ENCODE peak calls at places on chromosome 21, in four cellular contexts. One of them, this sample, is unnamed.

GRCh38 chr21:41970751-41971653 is 17.2 kb upstream of the C2CD2 start:
- DNase-seq in astrocyte of the cerebellum: no peak
- DNase-seq in epithelial cell of proximal tubule: no peak
- DNase-seq in left ventricle myocardium inferior: no peak
- DNase-seq in this sample: no peak

GRCh38 chr21:34073749-34074282 is 438 bp downstream of the MRPS6 start:
- DNase-seq in epithelial cell of proximal tubule: no peak
- DNase-seq in astrocyte of the cerebellum: no peak
- DNase-seq in left ventricle myocardium inferior: peak; percentile 42
- DNase-seq in this sample: no peak

GRCh38 chr21:36150192-36150711 is 6.4 kb upstream of the DOP1B start:
- DNase-seq in astrocyte of the cerebellum: peak; percentile 66
- DNase-seq in left ventricle myocardium inferior: peak; percentile 38
- DNase-seq in epithelial cell of proximal tubule: no peak
- DNase-seq in this sample: no peak

GRCh38 chr21:14545906-14546480 is at the start of gene SAMSN1:
- DNase-seq in epithelial cell of proximal tubule: no peak
- DNase-seq in left ventricle myocardium inferior: no peak
- DNase-seq in astrocyte of the cerebellum: no peak
- DNase-seq in this sample: no peak

GRCh38 chr21:16069713-16070112 is 339.9 kb downstream of the USP25 start:
- DNase-seq in left ventricle myocardium inferior: no peak
- DNase-seq in epithelial cell of proximal tubule: no peak
- DNase-seq in astrocyte of the cerebellum: no peak
- DNase-seq in this sample: no peak

GRCh38 chr21:34141373-34141772 is 68.0 kb downstream of the MRPS6 start:
- DNase-seq in astrocyte of the cerebellum: no peak
- DNase-seq in epithelial cell of proximal tubule: no peak
- DNase-seq in left ventricle myocardium inferior: no peak
- DNase-seq in this sample: no peak

GRCh38 chr21:26982767-26983166 is 15.9 kb upstream of the ADAMTS5 start:
- DNase-seq in left ventricle myocardium inferior: no peak
- DNase-seq in epithelial cell of proximal tubule: peak; percentile 56
- DNase-seq in astrocyte of the cerebellum: no peak
- DNase-seq in this sample: no peak

GRCh38 chr21:26842976-26843911 is 2.0 kb downstream of the ADAMTS1 start:
- DNase-seq in left ventricle myocardium inferior: peak; percentile 95
- DNase-seq in astrocyte of the cerebellum: peak; percentile 95
- DNase-seq in epithelial cell of proximal tubule: peak; percentile 56
- DNase-seq in this sample: peak; percentile 76

GRCh38 chr21:41597811-41598231 is 89.9 kb upstream of the TMPRSS2 start:
- DNase-seq in left ventricle myocardium inferior: no peak
- DNase-seq in astrocyte of the cerebellum: no peak
- DNase-seq in epithelial cell of proximal tubule: no peak
- DNase-seq in this sample: no peak

GRCh38 chr21:19468981-19469715 is 1065.6 kb upstream of the TMPRSS15 start:
- DNase-seq in epithelial cell of proximal tubule: no peak
- DNase-seq in astrocyte of the cerebellum: no peak
- DNase-seq in left ventricle myocardium inferior: no peak
- DNase-seq in this sample: no peak

GRCh38 chr21:15054089-15054488 is 10.7 kb downstream of the NRIP1 start:
- DNase-seq in left ventricle myocardium inferior: no peak
- DNase-seq in epithelial cell of proximal tubule: no peak
- DNase-seq in astrocyte of the cerebellum: no peak
- DNase-seq in this sample: no peak

GRCh38 chr21:42209801-42210479 is 9.0 kb upstream of the ABCG1 start:
- DNase-seq in astrocyte of the cerebellum: no peak
- DNase-seq in left ventricle myocardium inferior: no peak
- DNase-seq in epithelial cell of proximal tubule: no peak
- DNase-seq in this sample: no peak

GRCh38 chr21:39010629-39011404 is 172.4 kb downstream of the PSMG1 start:
- DNase-seq in left ventricle myocardium inferior: no peak
- DNase-seq in epithelial cell of proximal tubule: no peak
- DNase-seq in astrocyte of the cerebellum: no peak
- DNase-seq in this sample: no peak

GRCh38 chr21:40176732-40177131 is 309.5 kb downstream of the PCP4 start:
- DNase-seq in left ventricle myocardium inferior: no peak
- DNase-seq in epithelial cell of proximal tubule: no peak
- DNase-seq in astrocyte of the cerebellum: no peak
- DNase-seq in this sample: no peak

GRCh38 chr21:33189237-33189636 is 40.5 kb upstream of the IFNAR2 start:
- DNase-seq in astrocyte of the cerebellum: no peak
- DNase-seq in epithelial cell of proximal tubule: no peak
- DNase-seq in left ventricle myocardium inferior: no peak
- DNase-seq in this sample: no peak

GRCh38 chr21:34545079-34545884 is 33.3 kb upstream of the KCNE1 start:
- DNase-seq in left ventricle myocardium inferior: no peak
- DNase-seq in epithelial cell of proximal tubule: peak; percentile 48
- DNase-seq in astrocyte of the cerebellum: peak; percentile 42
- DNase-seq in this sample: no peak

GRCh38 chr21:33642896-33643657 is 776 bp downstream of the ITSN1 start:
- DNase-seq in astrocyte of the cerebellum: no peak
- DNase-seq in epithelial cell of proximal tubule: no peak
- DNase-seq in left ventricle myocardium inferior: peak; percentile 42
- DNase-seq in this sample: no peak

GRCh38 chr21:38898422-38899098 is 92.8 kb downstream of the ETS2 start:
- DNase-seq in left ventricle myocardium inferior: no peak
- DNase-seq in epithelial cell of proximal tubule: no peak
- DNase-seq in astrocyte of the cerebellum: no peak
- DNase-seq in this sample: no peak

GRCh38 chr21:33308586-33309490 is 15.9 kb upstream of the IFNAR1 start:
- DNase-seq in epithelial cell of proximal tubule: no peak
- DNase-seq in astrocyte of the cerebellum: no peak
- DNase-seq in left ventricle myocardium inferior: no peak
- DNase-seq in this sample: no peak

GRCh38 chr21:42624095-42624830 is 29.2 kb upstream of the PDE9A start:
- DNase-seq in epithelial cell of proximal tubule: peak; percentile 90
- DNase-seq in astrocyte of the cerebellum: no peak
- DNase-seq in left ventricle myocardium inferior: no peak
- DNase-seq in this sample: no peak

GRCh38 chr21:27519357-27519756 is 552.5 kb upstream of the ADAMTS5 start:
- DNase-seq in epithelial cell of proximal tubule: no peak
- DNase-seq in left ventricle myocardium inferior: no peak
- DNase-seq in astrocyte of the cerebellum: peak; percentile 44
- DNase-seq in this sample: peak; percentile 32

GRCh38 chr21:25506887-25507286 is 100.4 kb downstream of the MRPL39 start:
- DNase-seq in epithelial cell of proximal tubule: no peak
- DNase-seq in left ventricle myocardium inferior: no peak
- DNase-seq in astrocyte of the cerebellum: no peak
- DNase-seq in this sample: no peak

GRCh38 chr21:26845066-26845749 is at the start of gene ADAMTS1:
- DNase-seq in left ventricle myocardium inferior: peak; percentile 92
- DNase-seq in epithelial cell of proximal tubule: peak; percentile 36
- DNase-seq in astrocyte of the cerebellum: peak; percentile 68
- DNase-seq in this sample: no peak

GRCh38 chr21:42971897-42972275 is 2.5 kb upstream of the PKNOX1 start:
- DNase-seq in left ventricle myocardium inferior: no peak
- DNase-seq in astrocyte of the cerebellum: no peak
- DNase-seq in epithelial cell of proximal tubule: no peak
- DNase-seq in this sample: no peak

GRCh38 chr21:41361786-41362604 is at the start of gene MX2:
- DNase-seq in astrocyte of the cerebellum: no peak
- DNase-seq in left ventricle myocardium inferior: peak; percentile 77
- DNase-seq in epithelial cell of proximal tubule: no peak
- DNase-seq in this sample: no peak

GRCh38 chr21:33064623-33064996 is 5.3 kb upstream of the OLIG1 start:
- DNase-seq in epithelial cell of proximal tubule: no peak
- DNase-seq in astrocyte of the cerebellum: no peak
- DNase-seq in left ventricle myocardium inferior: no peak
- DNase-seq in this sample: no peak

GRCh38 chr21:41510500-41510899 is 2.5 kb upstream of the TMPRSS2 start:
- DNase-seq in left ventricle myocardium inferior: no peak
- DNase-seq in astrocyte of the cerebellum: no peak
- DNase-seq in epithelial cell of proximal tubule: no peak
- DNase-seq in this sample: no peak

GRCh38 chr21:41766883-41767605 is at the start of gene RIPK4:
- DNase-seq in epithelial cell of proximal tubule: peak; percentile 83
- DNase-seq in astrocyte of the cerebellum: no peak
- DNase-seq in left ventricle myocardium inferior: no peak
- DNase-seq in this sample: peak; percentile 56

GRCh38 chr21:42040411-42041180 is 30.4 kb upstream of the ZBTB21 start:
- DNase-seq in epithelial cell of proximal tubule: peak; percentile 97
- DNase-seq in left ventricle myocardium inferior: no peak
- DNase-seq in astrocyte of the cerebellum: peak; percentile 100
- DNase-seq in this sample: no peak

GRCh38 chr21:14267071-14267470 is 51.1 kb downstream of the RBM11 start:
- DNase-seq in epithelial cell of proximal tubule: no peak
- DNase-seq in astrocyte of the cerebellum: no peak
- DNase-seq in left ventricle myocardium inferior: no peak
- DNase-seq in this sample: peak; percentile 18

GRCh38 chr21:35048706-35049617 is at the start of gene RUNX1:
- DNase-seq in left ventricle myocardium inferior: no peak
- DNase-seq in astrocyte of the cerebellum: peak; percentile 84
- DNase-seq in epithelial cell of proximal tubule: no peak
- DNase-seq in this sample: no peak

GRCh38 chr21:34807146-34807880 is 138.5 kb downstream of the CLIC6 start:
- DNase-seq in astrocyte of the cerebellum: peak; percentile 91
- DNase-seq in left ventricle myocardium inferior: no peak
- DNase-seq in epithelial cell of proximal tubule: peak; percentile 98
- DNase-seq in this sample: no peak

GRCh38 chr21:41242238-41242829 is 74.3 kb upstream of the FAM3B start:
- DNase-seq in astrocyte of the cerebellum: no peak
- DNase-seq in left ventricle myocardium inferior: no peak
- DNase-seq in epithelial cell of proximal tubule: no peak
- DNase-seq in this sample: no peak

GRCh38 chr21:34915364-34915834 is 133.7 kb downstream of the RUNX1 start:
- DNase-seq in epithelial cell of proximal tubule: no peak
- DNase-seq in left ventricle myocardium inferior: no peak
- DNase-seq in astrocyte of the cerebellum: no peak
- DNase-seq in this sample: no peak

GRCh38 chr21:35571910-35572309 is 488.4 kb downstream of the SETD4 start:
- DNase-seq in left ventricle myocardium inferior: no peak
- DNase-seq in astrocyte of the cerebellum: no peak
- DNase-seq in epithelial cell of proximal tubule: no peak
- DNase-seq in this sample: no peak

GRCh38 chr21:15631342-15631741 is 98.4 kb upstream of the USP25 start:
- DNase-seq in left ventricle myocardium inferior: no peak
- DNase-seq in astrocyte of the cerebellum: peak; percentile 49
- DNase-seq in epithelial cell of proximal tubule: no peak
- DNase-seq in this sample: no peak

GRCh38 chr21:45289655-45290515 is 2.2 kb upstream of the POFUT2 start:
- DNase-seq in astrocyte of the cerebellum: no peak
- DNase-seq in epithelial cell of proximal tubule: no peak
- DNase-seq in left ventricle myocardium inferior: no peak
- DNase-seq in this sample: no peak
- TF ChIP-seq CTCF in astrocyte of the cerebellum: peak; percentile 56
- TF ChIP-seq CTCF in epithelial cell of proximal tubule: peak; percentile 42
- TF ChIP-seq CTCF in left ventricle myocardium inferior: no peak
- TF ChIP-seq CTCF in this sample: no peak

DNA sequence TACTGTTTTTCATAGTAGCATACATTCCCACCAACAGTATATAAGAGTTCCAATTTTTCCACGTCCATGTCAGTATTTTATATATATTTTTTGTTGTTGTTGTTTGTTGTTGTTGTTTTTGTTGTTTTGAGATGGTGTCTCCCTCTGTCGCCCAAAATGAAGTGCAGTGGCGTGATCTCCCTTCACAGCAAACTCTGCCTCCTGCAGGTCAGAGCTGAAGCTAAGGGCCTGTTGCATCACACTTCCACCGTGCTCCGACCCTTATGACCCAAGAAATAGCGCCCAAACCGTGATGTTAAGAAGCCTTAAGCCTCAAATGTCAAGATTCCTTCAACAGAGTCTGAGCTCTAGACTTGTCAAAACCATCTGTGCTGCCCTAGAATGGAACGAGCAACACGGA is 2032.3 kb downstream of the MRPL39 start:
- DNase-seq in epithelial cell of proximal tubule: no peak
- DNase-seq in left ventricle myocardium inferior: no peak
- DNase-seq in astrocyte of the cerebellum: no peak
- DNase-seq in this sample: no peak
- TF ChIP-seq CTCF in epithelial cell of proximal tubule: no peak
- TF ChIP-seq CTCF in left ventricle myocardium inferior: no peak
- TF ChIP-seq CTCF in astrocyte of the cerebellum: no peak
- TF ChIP-seq CTCF in this sample: no peak

DNA sequence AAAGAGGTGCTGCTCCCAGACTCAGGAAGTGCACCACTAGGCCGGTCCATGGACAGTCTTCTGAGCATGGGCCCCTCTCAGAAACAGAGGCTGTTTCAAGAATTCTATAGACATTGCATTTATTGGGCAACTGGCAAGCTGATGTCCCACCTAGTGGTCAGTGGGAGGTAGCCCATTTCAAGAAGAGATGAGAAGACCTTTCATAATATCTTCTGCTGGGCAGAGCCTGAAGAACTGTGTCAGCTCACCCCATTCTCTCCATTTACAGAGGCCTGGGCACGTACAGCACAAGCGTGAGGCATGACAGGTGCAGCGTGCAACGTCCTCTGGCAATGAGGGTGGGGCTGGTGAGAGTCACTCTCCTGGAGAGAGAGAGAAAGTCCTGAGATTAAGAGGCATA is 216.0 kb downstream of the DYRK1A start:
- DNase-seq in astrocyte of the cerebellum: peak; percentile 49
- DNase-seq in epithelial cell of proximal tubule: no peak
- DNase-seq in left ventricle myocardium inferior: no peak
- DNase-seq in this sample: no peak
- TF ChIP-seq CTCF in astrocyte of the cerebellum: peak; percentile 86
- TF ChIP-seq CTCF in epithelial cell of proximal tubule: peak; percentile 77
- TF ChIP-seq CTCF in left ventricle myocardium inferior: peak; percentile 67
- TF ChIP-seq CTCF in this sample: peak; percentile 49

GRCh38 chr21:46097826-46098286 is at the start of gene COL6A2:
- DNase-seq in astrocyte of the cerebellum: no peak
- DNase-seq in left ventricle myocardium inferior: peak; percentile 75
- DNase-seq in epithelial cell of proximal tubule: no peak
- DNase-seq in this sample: no peak
- TF ChIP-seq CTCF in astrocyte of the cerebellum: peak; percentile 20
- TF ChIP-seq CTCF in left ventricle myocardium inferior: peak; percentile 60
- TF ChIP-seq CTCF in epithelial cell of proximal tubule: no peak
- TF ChIP-seq CTCF in this sample: peak; percentile 34

GRCh38 chr21:46452719-46453118 is 6.0 kb upstream of the DIP2A start:
- DNase-seq in epithelial cell of proximal tubule: no peak
- DNase-seq in astrocyte of the cerebellum: no peak
- DNase-seq in left ventricle myocardium inferior: no peak
- DNase-seq in this sample: no peak

GRCh38 chr21:46443910-46444309 is 14.8 kb upstream of the DIP2A start:
- DNase-seq in epithelial cell of proximal tubule: no peak
- DNase-seq in left ventricle myocardium inferior: peak; percentile 36
- DNase-seq in astrocyte of the cerebellum: no peak
- DNase-seq in this sample: no peak

GRCh38 chr21:46442938-46443337 is 15.8 kb upstream of the DIP2A start:
- DNase-seq in epithelial cell of proximal tubule: no peak
- DNase-seq in left ventricle myocardium inferior: no peak
- DNase-seq in astrocyte of the cerebellum: no peak
- DNase-seq in this sample: no peak

GRCh38 chr21:46448108-46448507 is 10.6 kb upstream of the DIP2A start:
- DNase-seq in astrocyte of the cerebellum: no peak
- DNase-seq in epithelial cell of proximal tubule: no peak
- DNase-seq in left ventricle myocardium inferior: no peak
- DNase-seq in this sample: no peak
- TF ChIP-seq CTCF in astrocyte of the cerebellum: no peak
- TF ChIP-seq CTCF in epithelial cell of proximal tubule: no peak
- TF ChIP-seq CTCF in left ventricle myocardium inferior: no peak
- TF ChIP-seq CTCF in this sample: no peak